ENCODE peak calls at places on chromosomes 1 and 21, in five cellular contexts. W, I, Z, N and D are unnamed samples.

GRCh38 chr21:35368326-35368725 is 319.2 kb upstream of the RUNX1 start:
- DNase-seq in W (no peak), N (no peak), I (no peak), Z (no peak), D (no peak)

GRCh38 chr1:156308078-156308477 is 9.0 kb upstream of the VHLL start:
- DNase-seq in Z (no peak), W (no peak), N (no peak), I (no peak), D (no peak)

GRCh38 chr1:25011270-25011669 is 81.2 kb upstream of the RUNX3 start:
- DNase-seq in I (no peak), Z (no peak), W (no peak), N (no peak), D (no peak)

GRCh38 chr1:214438059-214438458 is 113.3 kb downstream of the PTPN14 start:
- DNase-seq in N (no peak), W (no peak), I (no peak), Z (no peak), D (no peak)

GRCh38 chr1:9289724-9290493 is 2.8 kb upstream of the SPSB1 start:
- DNase-seq in I (peak; percentile 91), W (no peak), Z (peak; percentile 33), N (no peak), D (peak; percentile 34)

GRCh38 chr1:175045097-175045496 is 21.9 kb upstream of the MRPS14 start:
- DNase-seq in N (no peak), W (no peak), Z (no peak), I (no peak), D (no peak)

GRCh38 chr1:235558783-235559182 is 54.5 kb upstream of the B3GALNT2 start:
- DNase-seq in W (no peak), N (no peak), I (no peak), Z (no peak), D (no peak)

GRCh38 chr1:206608108-206608698 is 4.1 kb downstream of the EIF2D start:
- DNase-seq in W (no peak), I (no peak), N (peak; percentile 28), Z (peak; percentile 66), D (peak; percentile 63)

GRCh38 chr1:15362096-15362736 is 47.5 kb upstream of the EFHD2 start:
- DNase-seq in Z (no peak), I (no peak), N (no peak), W (no peak), D (no peak)

GRCh38 chr1:94884101-94884875 is 42.6 kb downstream of the CNN3 start:
- DNase-seq in I (no peak), W (peak; percentile 80), N (no peak), Z (no peak), D (no peak)

GRCh38 chr1:207251066-207251465 is 70.4 kb upstream of the CD55 start:
- DNase-seq in W (no peak), Z (no peak), N (no peak), I (no peak), D (no peak)

GRCh38 chr1:63936276-63936675 is 162.5 kb downstream of the ROR1 start:
- DNase-seq in I (no peak), Z (no peak), W (no peak), N (no peak), D (no peak)

GRCh38 chr1:88175120-88175630 is 508.9 kb upstream of the PKN2 start:
- DNase-seq in W (no peak), N (no peak), I (no peak), Z (no peak), D (no peak)

GRCh38 chr1:21329209-21329844 is 39.1 kb upstream of the ECE1 start:
- DNase-seq in I (no peak), N (no peak), Z (no peak), W (no peak), D (no peak)

GRCh38 chr1:172795741-172796140 is 136.8 kb downstream of the FASLG start:
- DNase-seq in I (no peak), Z (no peak), W (no peak), N (no peak), D (no peak)

GRCh38 chr1:112911506-112911905 is 44.5 kb downstream of the SLC16A1 start:
- DNase-seq in Z (no peak), W (no peak), I (no peak), N (no peak), D (no peak)

GRCh38 chr1:214123061-214123784 is 135.4 kb downstream of the PROX1 start:
- DNase-seq in I (no peak), N (no peak), Z (peak; percentile 4), W (peak; percentile 48), D (peak; percentile 40)

GRCh38 chr1:193712356-193712755 is 525.9 kb upstream of the B3GALT2 start:
- DNase-seq in W (no peak), I (no peak), N (no peak), Z (no peak), D (no peak)

GRCh38 chr21:42227909-42228708 is 9.2 kb downstream of the ABCG1 start:
- DNase-seq in Z (peak; percentile 91), I (peak; percentile 97), N (peak; percentile 96), W (peak; percentile 67), D (peak; percentile 96)

GRCh38 chr1:85149805-85150204 is 51.0 kb downstream of the SYDE2 start:
- DNase-seq in N (no peak), I (no peak), Z (no peak), W (no peak), D (no peak)

GRCh38 chr1:62439652-62440371 is 3.0 kb downstream of the USP1 start:
- DNase-seq in I (no peak), W (no peak), N (no peak), Z (no peak), D (no peak)

GRCh38 chr1:156524481-156524869 is 23.9 kb upstream of the MEF2D start:
- DNase-seq in I (peak; percentile 10), W (no peak), N (no peak), Z (no peak), D (no peak)

GRCh38 chr1:2314803-2315710 is 76.3 kb downstream of the MORN1 start:
- DNase-seq in W (no peak), N (peak; percentile 44), I (no peak), Z (peak; percentile 45), D (peak; percentile 63)

GRCh38 chr1:228148196-228148861 is 1.4 kb upstream of the GJC2 start:
- DNase-seq in I (peak; percentile 73), Z (no peak), N (no peak), W (no peak), D (no peak)

GRCh38 chr1:234691567-234691966 is 81.6 kb upstream of the IRF2BP2 start:
- DNase-seq in W (no peak), I (no peak), Z (no peak), N (no peak), D (no peak)

GRCh38 chr1:157404063-157404501 is 148.2 kb downstream of the FCRL5 start:
- DNase-seq in Z (no peak), W (no peak), I (no peak), N (no peak), D (no peak)

GRCh38 chr1:63893976-63894375 is 120.2 kb downstream of the ROR1 start:
- DNase-seq in W (no peak), Z (no peak), N (no peak), I (no peak), D (no peak)

GRCh38 chr1:2596530-2597333 is 10.2 kb downstream of the PRXL2B start:
- DNase-seq in W (no peak), Z (no peak), I (peak; percentile 66), N (no peak), D (no peak)

GRCh38 chr1:40980453-40981121 is 1.1 kb downstream of the CTPS1 start:
- DNase-seq in Z (peak; percentile 61), N (peak; percentile 27), W (no peak), I (peak; percentile 84), D (peak; percentile 60)

GRCh38 chr1:242774256-242774655 is 249.8 kb upstream of the PLD5 start:
- DNase-seq in N (no peak), I (no peak), Z (no peak), W (no peak), D (no peak)

GRCh38 chr1:53653631-53654030 is 85.3 kb downstream of the GLIS1 start:
- DNase-seq in Z (no peak), I (peak; percentile 46), N (no peak), W (no peak), D (no peak)

GRCh38 chr1:30505853-30506784 is 217.3 kb downstream of the MATN1 start:
- DNase-seq in W (no peak), Z (no peak), N (no peak), I (peak; percentile 73), D (no peak)

GRCh38 chr1:77948841-77949424 is 29.9 kb downstream of the FUBP1 start:
- DNase-seq in W (no peak), I (no peak), Z (no peak), N (no peak), D (no peak)

GRCh38 chr1:153774780-153775431 is at the start of gene SLC27A3:
- DNase-seq in N (no peak), Z (peak; percentile 17), W (peak; percentile 73), I (peak; percentile 96), D (no peak)

GRCh38 chr1:44407430-44408180 is 2.5 kb downstream of the RNF220 start:
- DNase-seq in Z (no peak), N (no peak), W (no peak), I (no peak), D (no peak)

GRCh38 chr1:166980818-166981217 is 5.5 kb upstream of the ILDR2 start:
- DNase-seq in Z (no peak), N (no peak), I (no peak), W (no peak), D (no peak)

GRCh38 chr1:74534241-74534640 is 21.8 kb upstream of the LRRC53 start:
- DNase-seq in Z (no peak), N (no peak), I (no peak), W (no peak), D (no peak)

GRCh38 chr1:24384251-24385090 is 29.1 kb downstream of the STPG1 start:
- DNase-seq in W (peak; percentile 13), N (no peak), I (no peak), Z (peak; percentile 43), D (no peak)

GRCh38 chr1:14543191-14543849 is 55.2 kb upstream of the KAZN start:
- DNase-seq in N (no peak), Z (no peak), W (no peak), I (no peak), D (no peak)